ENCODE peak calls at places on chromosomes 16 and 17, in six cellular contexts. Z, U, A, W, F and V are unnamed samples.

GRCh38 chr16:17647879-17648649 is 177.3 kb upstream of the XYLT1 start:
- DNase-seq in Z (no peak), F (no peak), A (no peak), W (no peak), U (no peak), V (no peak)

GRCh38 chr17:10295728-10296343 is 77.0 kb downstream of the MYH13 start:
- DNase-seq in A (no peak), W (peak; percentile 26), F (peak; percentile 44), Z (no peak), U (peak; percentile 33), V (no peak)

GRCh38 chr16:57893559-57894389 is 77.2 kb downstream of the CNGB1 start:
- DNase-seq in W (no peak), F (no peak), A (peak; percentile 82), U (peak; percentile 91), Z (no peak), V (no peak)

GRCh38 chr17:76474894-76475293 is 7.5 kb downstream of the AANAT start:
- DNase-seq in Z (no peak), W (no peak), A (no peak), F (no peak), U (no peak), V (no peak)

GRCh38 chr16:5046914-5047313 is 13.2 kb upstream of the NAGPA start:
- DNase-seq in U (no peak), W (no peak), Z (no peak), A (no peak), F (no peak), V (no peak)

GRCh38 chr16:13633381-13633861 is 286.5 kb upstream of the ERCC4 start:
- DNase-seq in U (no peak), Z (no peak), A (no peak), W (no peak), F (no peak), V (no peak)

GRCh38 chr16:55042556-55043432 is 112.1 kb downstream of the IRX5 start:
- DNase-seq in A (no peak), U (no peak), W (no peak), F (no peak), Z (no peak), V (no peak)

GRCh38 chr16:57185446-57185944 is 344 bp downstream of the PSME3IP1 start:
- DNase-seq in W (peak; percentile 77), U (peak; percentile 70), F (no peak), A (peak; percentile 65), Z (peak; percentile 53), V (peak; percentile 80)

GRCh38 chr17:73290399-73291259 is 21.2 kb downstream of the CDC42EP4 start:
- DNase-seq in F (no peak), W (no peak), U (no peak), A (no peak), Z (no peak), V (no peak)

GRCh38 chr17:54405826-54406225 is 494.8 kb upstream of the TOM1L1 start:
- DNase-seq in F (no peak), U (no peak), W (no peak), A (no peak), Z (no peak), V (no peak)

GRCh38 chr17:28701987-28702751 is 9.5 kb downstream of the PROCA1 start:
- DNase-seq in F (no peak), Z (no peak), U (no peak), A (peak; percentile 60), W (no peak), V (no peak)

GRCh38 chr16:58462499-58462996 is 37.4 kb upstream of the NDRG4 start:
- DNase-seq in W (no peak), U (no peak), Z (no peak), A (no peak), F (no peak), V (no peak)

GRCh38 chr16:27387724-27388123 is 14.2 kb upstream of the IL21R start:
- DNase-seq in W (no peak), Z (no peak), A (no peak), F (no peak), U (no peak), V (no peak)

GRCh38 chr17:37844158-37844976 is 79.8 kb upstream of the TBC1D3K start:
- DNase-seq in W (no peak), F (peak; percentile 29), Z (peak; percentile 58), A (peak; percentile 63), U (peak; percentile 58), V (no peak)

GRCh38 chr16:11224096-11224893 is 31.7 kb downstream of the SOCS1 start:
- DNase-seq in A (peak; percentile 72), W (no peak), U (no peak), Z (peak; percentile 71), F (no peak), V (peak; percentile 90)

GRCh38 chr17:17179371-17179827 is 26.7 kb downstream of the PLD6 start:
- DNase-seq in U (peak; percentile 31), Z (no peak), W (no peak), A (no peak), F (no peak), V (no peak)

GRCh38 chr17:7281074-7281952 is at the start of gene SLC2A4:
- DNase-seq in U (peak; percentile 90), W (peak; percentile 98), Z (peak; percentile 96), A (peak; percentile 97), F (peak; percentile 96), V (peak; percentile 95)

GRCh38 chr17:9668532-9668931 is 23.2 kb downstream of the USP43 start:
- DNase-seq in Z (no peak), F (no peak), U (no peak), A (no peak), W (no peak), V (no peak)

GRCh38 chr16:1366060-1366711 is 14.5 kb downstream of the GNPTG start:
- DNase-seq in F (no peak), U (no peak), W (no peak), A (peak; percentile 42), Z (no peak), V (no peak)

GRCh38 chr16:75244844-75245758 is 6.3 kb downstream of the BCAR1 start:
- DNase-seq in F (peak; percentile 70), W (peak; percentile 84), Z (peak; percentile 94), U (peak; percentile 98), A (peak; percentile 90), V (no peak)

GRCh38 chr17:29084476-29085148 is 41.7 kb downstream of the PIPOX start:
- DNase-seq in W (no peak), A (no peak), Z (peak; percentile 40), U (peak; percentile 55), F (no peak), V (no peak)

GRCh38 chr16:67246945-67247697 is at the start of gene FHOD1:
- DNase-seq in Z (peak; percentile 99), W (peak; percentile 99), A (peak; percentile 92), F (peak; percentile 84), U (peak; percentile 92), V (peak; percentile 99)

GRCh38 chr17:79299349-79299748 is 224.7 kb downstream of the ENGASE start:
- DNase-seq in W (no peak), F (no peak), Z (no peak), U (no peak), A (no peak), V (no peak)

DNA sequence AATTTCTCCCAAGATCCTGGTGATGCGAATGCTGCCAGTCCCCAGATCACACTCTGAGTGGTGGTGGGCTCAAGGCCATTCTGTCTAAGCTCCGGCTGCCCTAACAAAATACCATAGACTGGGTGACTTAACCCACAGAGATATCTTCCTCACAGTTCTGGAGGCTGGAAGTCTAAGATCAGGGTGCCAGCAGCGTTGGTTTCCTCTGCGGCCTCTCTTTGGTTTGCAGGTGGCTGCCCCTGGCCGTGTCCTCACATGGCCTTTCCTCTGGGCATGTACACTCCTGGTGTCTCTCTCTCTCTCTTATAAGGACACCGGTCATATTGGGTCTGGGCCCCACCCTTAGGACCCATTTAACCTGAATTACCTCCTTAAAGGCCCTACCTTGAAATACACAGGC is 89.9 kb downstream of the CRISPLD2 start:
- DNase-seq in F (no peak), Z (no peak), W (no peak), A (no peak), U (no peak), V (no peak)
- H3K36me3 ChIP-seq in F (no peaks in the 10 kb centered on the region), Z (peaks cover 23% of the 10 kb centered on the region), W (no peaks in the 10 kb centered on the region), A (no peaks in the 10 kb centered on the region), U (peaks cover 16% of the 10 kb centered on the region), V (peaks cover 3% of the 10 kb centered on the region)

DNA sequence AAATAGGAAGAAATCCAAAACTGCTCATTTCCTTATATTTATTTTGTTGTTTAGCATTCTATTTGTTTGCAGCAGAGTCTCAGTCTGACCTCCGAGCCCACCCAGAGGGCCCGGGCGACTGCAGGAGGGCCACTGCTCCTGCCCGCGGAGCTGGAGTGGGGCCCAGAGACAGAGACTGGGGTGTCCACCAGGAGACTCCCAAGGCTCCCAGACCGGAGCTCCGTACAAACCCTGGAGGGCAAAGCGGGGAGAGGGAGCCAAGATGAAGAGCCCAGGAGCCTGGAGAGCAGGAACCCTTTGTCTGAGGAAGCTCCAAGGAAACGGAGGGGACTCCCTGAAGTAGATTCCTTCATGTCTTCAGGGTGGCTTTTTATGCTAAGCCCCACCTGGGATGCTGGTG is 57.9 kb downstream of the AXIN2 start:
- DNase-seq in W (no peak), A (no peak), U (no peak), F (no peak), Z (no peak), V (peak; percentile 22)
- TF ChIP-seq POLR2A in W (no peak), A (no peak), U (no peak), F (no peak), Z (no peak), V (no peak)

GRCh38 chr16:76970745-76971099 is 220.3 kb upstream of the MON1B start:
- DNase-seq in F (no peak), W (no peak), A (peak; percentile 50), U (no peak), Z (no peak), V (no peak)
- H3K27ac ChIP-seq in F (no peak overlapping the region), W (no peak overlapping the region), A (no peak overlapping the region), U (no peak overlapping the region), Z (no peak overlapping the region), V (no peak overlapping the region)

DNA sequence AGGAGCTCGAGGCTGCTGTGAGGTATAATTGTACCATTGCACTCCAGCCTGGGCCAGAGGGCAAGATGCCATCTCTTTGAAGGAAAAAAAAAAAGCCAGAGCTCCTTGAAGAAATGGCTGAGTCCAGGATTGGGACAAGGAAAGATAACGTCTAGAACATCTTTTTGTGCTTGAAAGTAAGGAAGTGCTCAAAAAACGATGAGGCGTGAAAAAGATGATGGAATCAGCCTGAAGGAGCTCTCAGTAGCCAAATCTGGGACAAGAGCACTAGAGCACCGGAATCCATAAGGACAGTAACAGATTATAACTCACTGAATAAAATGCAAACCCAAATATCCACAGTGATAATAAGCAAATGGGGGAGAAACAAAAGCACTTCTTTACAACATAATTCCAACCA is 22.1 kb downstream of the EFTUD2 start:
- DNase-seq in F (no peak), U (no peak), Z (no peak), W (no peak), A (no peak), V (no peak)
- H3K36me3 ChIP-seq in F (peaks cover 60% of the 10 kb centered on the region), U (peaks cover 53% of the 10 kb centered on the region), Z (peaks cover 96% of the 10 kb centered on the region), W (no peaks in the 10 kb centered on the region), A (peaks cover 13% of the 10 kb centered on the region), V (peaks cover 93% of the 10 kb centered on the region)

DNA sequence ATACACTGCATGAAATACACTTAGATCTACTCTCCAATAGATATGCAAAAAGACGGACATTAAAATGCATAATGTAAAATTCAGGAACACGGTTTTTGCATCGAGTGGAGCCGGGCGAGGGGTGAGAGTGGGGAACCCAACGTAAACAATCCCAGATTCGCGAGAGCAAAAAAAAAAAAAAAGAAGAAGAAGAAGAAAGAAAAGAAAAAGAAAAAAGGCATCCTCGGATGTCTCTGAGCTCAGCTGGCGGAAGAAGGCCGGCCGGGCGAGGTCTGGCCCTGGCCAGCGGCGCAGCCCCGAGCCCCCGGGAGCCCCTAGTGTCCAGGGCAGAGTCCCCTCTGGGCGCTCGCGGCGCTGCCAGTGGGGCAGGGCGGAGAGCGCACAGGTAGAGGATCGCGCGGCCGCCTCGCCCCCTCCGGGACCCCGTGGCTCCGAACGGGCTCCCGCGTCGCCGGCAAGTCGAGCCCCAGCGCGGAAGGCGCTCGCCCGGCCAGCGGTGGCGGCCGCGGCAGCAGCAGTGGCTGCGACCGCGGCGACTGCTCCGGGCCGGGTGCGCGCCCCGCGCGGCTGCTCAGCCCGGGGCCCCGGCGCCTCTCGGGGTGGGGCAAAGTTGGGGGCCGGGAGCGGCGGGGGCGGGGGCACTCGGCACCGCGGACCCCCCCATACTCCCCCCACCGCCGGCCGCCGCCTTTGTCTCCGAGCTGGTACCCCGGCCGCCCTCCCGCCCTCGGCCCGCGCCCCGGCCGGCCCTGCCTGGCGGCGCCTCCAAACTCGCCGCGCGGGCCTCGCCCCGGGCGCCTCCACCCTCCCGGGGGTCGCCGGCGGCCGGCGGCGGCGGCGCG is 9.7 kb upstream of the ZFHX3 start:
- DNase-seq in F (no peak), A (peak; percentile 60), Z (no peak), U (no peak), W (peak; percentile 60), V (no peak)
- TF ChIP-seq POLR2A in F (no peak), A (peak; percentile 56), Z (no peak), U (peak; percentile 39), W (peak; percentile 30), V (no peak)